ENCODE peak calls at places on chromosomes 16 and 17, in seven cellular contexts. U, G, Z, S, R, D and L are unnamed samples.

GRCh38 chr16:87007907-87008306 is 309.3 kb downstream of the C16orf95 start:
- DNase-seq in Z (no peak), U (no peak), R (peak), D (no peak), G (no peak), S (no peak), L (no peak)

GRCh38 chr16:86509759-86510464 is 415 bp upstream of the FOXF1 start:
- DNase-seq in R (no peak), U (peak), S (no peak), Z (peak), D (peak), G (peak), L (peak)

GRCh38 chr16:80938035-80938927 is 68.4 kb downstream of the CMC2 start:
- DNase-seq in S (peak), R (no peak), U (peak), G (no peak), D (peak), Z (no peak), L (no peak)

GRCh38 chr17:48586355-48586924 is 3.6 kb downstream of the HOXB3 start:
- DNase-seq in G (peak), U (no peak), Z (no peak), S (no peak), R (no peak), D (no peak), L (peak)

GRCh38 chr17:39757931-39758873 is 20.5 kb downstream of the GRB7 start:
- DNase-seq in G (peak), R (no peak), Z (no peak), D (peak), S (no peak), U (no peak), L (peak)

GRCh38 chr16:25198021-25198420 is 18.7 kb upstream of the AQP8 start:
- DNase-seq in D (peak), S (no peak), U (no peak), R (no peak), G (no peak), Z (no peak), L (no peak)

GRCh38 chr16:75529056-75529905 is 6.6 kb downstream of the CHST5 start:
- DNase-seq in G (no peak), R (no peak), D (no peak), Z (no peak), S (no peak), U (no peak), L (peak)

GRCh38 chr17:16889088-16889465 is 82.8 kb downstream of the TNFRSF13B start:
- DNase-seq in Z (no peak), R (no peak), U (no peak), G (no peak), D (no peak), S (no peak), L (no peak)

GRCh38 chr17:160336-160735 is 21.1 kb downstream of the DOC2B start:
- DNase-seq in U (no peak), D (no peak), S (no peak), R (no peak), G (no peak), Z (no peak), L (no peak)

GRCh38 chr16:88455610-88456355 is 2.7 kb downstream of the ZFPM1 start:
- DNase-seq in S (peak), Z (no peak), R (no peak), G (peak), D (peak), U (no peak), L (peak)

GRCh38 chr17:4658478-4659305 is 17.2 kb upstream of the ALOX15 start:
- DNase-seq in U (no peak), R (no peak), G (peak), D (peak), S (peak), Z (no peak), L (no peak)

GRCh38 chr16:55113195-55113594 is 182.5 kb downstream of the IRX5 start:
- DNase-seq in U (no peak), S (no peak), R (no peak), D (no peak), Z (no peak), G (no peak), L (no peak)

DNA sequence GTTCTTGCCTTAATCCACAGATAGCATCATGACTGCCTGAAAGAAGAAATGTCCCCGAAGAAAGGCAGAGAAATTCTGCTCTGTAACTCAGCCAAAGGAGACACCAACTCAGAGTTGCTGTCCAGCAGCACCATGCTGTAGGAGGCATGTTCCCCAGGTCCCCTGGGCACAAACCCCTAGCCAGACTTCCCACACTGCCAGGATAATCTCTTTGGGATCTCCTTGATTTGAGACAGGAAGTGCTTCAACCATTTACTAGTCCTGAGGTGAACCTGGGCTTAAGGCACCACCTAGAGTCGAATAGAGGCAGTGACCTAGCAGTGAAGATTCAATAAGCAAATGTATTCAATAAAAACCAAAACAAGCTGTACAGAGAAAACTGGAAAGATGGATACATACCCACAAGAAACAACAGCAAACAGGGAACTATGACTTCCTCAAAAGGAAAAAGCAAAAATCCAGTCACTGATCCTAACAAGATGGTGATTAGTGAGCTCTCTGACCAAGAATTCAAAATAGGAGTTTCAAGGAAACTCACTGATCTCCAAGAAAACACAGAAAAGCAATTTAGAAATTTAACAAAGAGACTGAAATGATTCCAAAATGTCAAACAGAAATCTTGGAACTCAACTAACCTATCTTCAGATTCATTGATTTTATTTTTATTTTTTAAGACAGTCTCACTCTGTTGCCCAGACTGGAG is 5.7 kb downstream of the OR4D2 start:
- DNase-seq in Z (no peak), U (no peak), G (peak), D (peak), S (peak), R (no peak), L (peak)
- H3K27ac ChIP-seq in Z (no peak), U (no peak), G (no peak), D (no peak), S (no peak), R (no peak), L (no peak)

DNA sequence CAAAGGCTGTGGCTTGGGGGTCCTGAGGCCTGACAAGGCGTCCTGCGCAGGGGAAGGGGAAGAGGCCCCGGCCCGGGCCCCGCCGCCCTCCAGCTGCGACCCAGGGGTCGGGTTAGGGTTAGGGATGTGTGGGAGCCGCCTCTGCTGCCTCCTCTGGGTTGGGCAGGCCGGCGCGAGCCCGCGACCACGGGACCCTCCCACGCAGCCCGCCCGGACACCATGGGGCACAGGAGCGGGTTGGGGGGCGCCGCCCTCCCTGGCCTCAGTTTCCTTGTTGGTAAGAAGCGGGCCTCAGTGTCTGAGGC is 386 bp downstream of the CIAO3 start:
- DNase-seq in R (no peak), S (no peak), Z (peak), G (no peak), U (no peak), D (peak), L (no peak)
- H3K27ac ChIP-seq in R (peak), S (no peak), Z (peak), G (peak), U (peak), D (no peak), L (no peak)

DNA sequence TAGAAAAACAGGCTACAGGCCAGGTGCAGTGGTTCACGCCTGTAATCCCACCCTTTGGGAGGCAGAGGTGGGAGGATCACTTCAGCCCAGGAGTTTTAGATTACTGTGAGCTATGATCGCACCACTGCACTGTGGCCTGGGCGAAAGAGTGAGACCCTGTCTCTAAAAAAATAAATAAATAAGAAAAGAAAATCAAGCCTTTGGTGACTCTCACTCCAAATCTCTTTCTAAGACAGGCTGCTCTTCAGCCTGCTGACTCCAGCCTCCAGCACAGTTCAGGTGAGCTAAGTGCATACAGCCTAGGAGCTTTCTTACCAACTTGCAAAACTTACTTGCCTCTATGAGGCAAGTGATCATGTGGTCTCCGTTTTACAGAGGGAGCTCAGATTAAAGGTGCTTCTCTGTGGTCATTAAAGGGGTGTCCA is 1.1 kb downstream of the ABCC3 start:
- DNase-seq in R (peak), D (no peak), U (no peak), S (no peak), G (no peak), Z (no peak), L (no peak)
- H3K27ac ChIP-seq in R (peak), D (no peak), U (no peak), S (no peak), G (no peak), Z (no peak), L (no peak)

GRCh38 chr17:6507535-6507934 is 48.8 kb downstream of the PITPNM3 start:
- DNase-seq in Z (no peak), S (peak), D (peak), R (no peak), G (no peak), U (no peak), L (peak)
- H3K27ac ChIP-seq in Z (no peak), S (no peak), D (peak), R (no peak), G (no peak), U (no peak), L (no peak)

DNA sequence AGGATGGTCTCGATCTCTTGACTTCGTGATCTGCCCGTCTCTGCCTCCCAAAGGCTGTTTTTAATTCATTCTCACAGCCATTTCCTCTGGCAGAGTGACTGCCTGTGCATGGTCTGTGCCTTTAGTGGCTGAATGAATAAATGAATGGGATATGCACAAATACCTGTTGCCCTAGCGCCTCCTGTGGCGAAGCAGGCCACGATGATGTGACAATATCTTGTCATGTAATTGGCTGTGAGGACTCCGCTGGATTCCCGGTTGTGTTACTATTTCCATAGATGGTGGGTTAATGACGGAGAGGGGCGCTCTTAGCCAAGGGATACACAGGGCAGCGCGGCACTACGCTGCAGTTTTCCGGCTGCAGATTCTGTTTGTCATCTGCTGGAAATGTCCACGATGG is 26.8 kb upstream of the ENDOV start:
- DNase-seq in D (no peak), U (no peak), R (no peak), G (no peak), Z (no peak), S (no peak), L (peak)
- H3K27ac ChIP-seq in D (no peak), U (no peak), R (no peak), G (no peak), Z (no peak), S (no peak), L (no peak)

GRCh38 chr17:50443492-50444051 is 17.6 kb downstream of the ACSF2 start:
- DNase-seq in Z (no peak), U (peak), D (peak), G (no peak), R (no peak), S (no peak), L (no peak)
- H3K27ac ChIP-seq in Z (peak), U (peak), D (no peak), G (no peak), R (no peak), S (no peak), L (no peak)

GRCh38 chr17:81863123-81863675 is 2.9 kb upstream of the P4HB start:
- DNase-seq in R (no peak), U (no peak), Z (no peak), G (no peak), S (no peak), D (peak), L (no peak)
- H3K27ac ChIP-seq in R (no peak), U (peak), Z (no peak), G (no peak), S (no peak), D (peak), L (no peak)

DNA sequence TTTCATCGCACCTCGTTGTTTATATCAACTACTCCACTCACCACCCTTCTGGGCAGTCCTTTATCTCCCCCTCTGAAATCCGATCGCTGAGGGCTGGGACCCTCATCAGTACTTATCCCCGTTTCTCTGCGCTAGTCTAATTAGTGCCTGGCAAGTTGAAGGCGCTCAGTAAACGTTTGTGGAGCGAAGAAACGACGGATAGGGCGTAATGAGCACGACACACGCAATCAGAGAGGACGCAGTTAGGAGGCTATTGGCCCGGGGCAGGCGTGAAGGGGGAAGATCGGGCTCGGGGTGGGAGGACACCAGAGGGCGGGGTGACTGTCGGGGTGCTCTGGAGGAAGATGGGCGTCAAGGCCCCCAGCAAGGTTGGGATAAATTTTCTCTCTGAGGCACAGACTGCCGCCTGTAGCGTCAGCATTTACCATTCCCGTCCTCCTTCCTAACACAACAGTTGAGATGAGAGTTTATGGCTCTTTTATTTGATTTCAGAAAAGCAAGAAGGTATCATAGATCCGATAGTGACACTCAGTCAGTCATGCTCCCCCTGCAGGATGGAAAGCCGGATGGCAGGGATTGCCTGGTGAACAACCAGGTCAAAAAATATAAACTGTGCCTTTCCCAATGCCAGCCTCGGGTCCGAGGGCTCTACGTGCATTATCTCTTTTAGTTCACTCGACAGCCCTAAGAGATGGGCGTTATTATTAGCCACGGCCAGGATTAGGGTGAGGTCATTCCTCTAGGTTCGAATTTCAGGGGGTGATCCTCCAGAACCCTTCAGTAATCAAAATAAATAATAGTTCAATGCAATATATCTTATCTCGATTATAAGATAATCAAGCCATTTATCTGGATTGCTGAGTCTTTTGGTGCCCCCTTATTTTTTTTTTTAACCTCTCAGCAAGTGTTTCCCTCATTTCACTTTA is 9.5 kb upstream of the ARL4D start:
- DNase-seq in S (peak), Z (peak), R (peak), G (peak), U (peak), D (peak), L (peak)
- H3K27ac ChIP-seq in S (peak), Z (peak), R (peak), G (peak), U (peak), D (peak), L (peak)

DNA sequence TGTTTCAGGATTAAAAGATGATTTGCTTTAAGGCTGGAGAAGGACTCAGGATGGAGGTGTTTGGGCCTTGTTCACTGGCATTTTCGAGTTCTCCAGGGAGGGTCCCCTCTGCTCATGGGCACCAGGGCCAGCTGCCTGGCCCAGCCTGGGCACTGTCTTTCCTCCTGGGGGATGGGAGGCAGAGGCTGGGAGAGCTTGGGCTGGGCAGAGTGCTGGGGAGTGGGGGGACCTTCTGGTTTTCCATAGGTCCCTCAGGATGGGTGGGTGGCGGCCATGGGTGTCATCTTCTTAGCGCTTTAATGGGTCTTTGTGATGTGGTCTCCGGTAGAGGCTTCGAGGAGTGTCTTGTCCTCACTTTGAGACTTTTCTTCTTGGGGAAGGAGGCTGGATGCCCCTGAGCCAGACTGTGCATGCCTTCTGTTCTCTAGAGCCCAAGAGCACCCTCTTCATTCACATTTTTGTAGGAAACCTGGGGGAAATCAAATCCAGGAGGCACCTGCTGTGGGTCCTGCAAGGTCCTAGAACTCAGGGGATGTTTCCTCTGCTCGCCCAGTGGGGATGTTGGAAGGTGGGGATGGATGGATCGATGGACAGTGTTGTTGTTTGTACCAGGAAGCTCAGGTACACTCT is 5.7 kb downstream of the NKD1 start:
- DNase-seq in U (no peak), S (no peak), G (no peak), R (no peak), Z (no peak), D (no peak), L (no peak)
- H3K27ac ChIP-seq in U (no peak), S (no peak), G (no peak), R (no peak), Z (no peak), D (no peak), L (no peak)